ENCODE peak calls at places on chromosomes 4 and X, in seven cellular contexts. One of them, this sample, is unnamed.

GRCh38 chr4:1244978-1245471 is 3.9 kb downstream of the CTBP1 start:
- DNase-seq in stomach: no peak
- DNase-seq in H1: no peak
- DNase-seq in transverse colon: no peak
- DNase-seq in SK-N-SH: no peak
- DNase-seq in sigmoid colon: no peak
- DNase-seq in esophagus muscularis mucosa: no peak
- DNase-seq in this sample: peak

GRCh38 chrX:153400146-153401132 is 711 bp downstream of the PNMA6E start:
- DNase-seq in stomach: peak
- DNase-seq in H1: peak
- DNase-seq in transverse colon: peak
- DNase-seq in SK-N-SH: peak
- DNase-seq in sigmoid colon: no peak
- DNase-seq in esophagus muscularis mucosa: no peak
- DNase-seq in this sample: no peak

GRCh38 chr4:69057620-69058409 is 38.5 kb upstream of the UGT2B7 start:
- DNase-seq in stomach: peak
- DNase-seq in H1: no peak
- DNase-seq in transverse colon: no peak
- DNase-seq in SK-N-SH: no peak
- DNase-seq in sigmoid colon: no peak
- DNase-seq in esophagus muscularis mucosa: no peak
- DNase-seq in this sample: no peak

GRCh38 chr4:163164591-163164990 is 2.1 kb downstream of the NAF1 start:
- DNase-seq in stomach: no peak
- DNase-seq in H1: no peak
- DNase-seq in transverse colon: no peak
- DNase-seq in SK-N-SH: no peak
- DNase-seq in sigmoid colon: no peak
- DNase-seq in esophagus muscularis mucosa: no peak
- DNase-seq in this sample: no peak

GRCh38 chr4:152598454-152598853 is 62.6 kb upstream of the FBXW7 start:
- DNase-seq in stomach: no peak
- DNase-seq in H1: no peak
- DNase-seq in transverse colon: no peak
- DNase-seq in SK-N-SH: no peak
- DNase-seq in sigmoid colon: no peak
- DNase-seq in esophagus muscularis mucosa: no peak
- DNase-seq in this sample: no peak

GRCh38 chrX:135309430-135309923 is at the start of gene ETDC:
- DNase-seq in stomach: no peak
- DNase-seq in H1: no peak
- DNase-seq in transverse colon: no peak
- DNase-seq in SK-N-SH: no peak
- DNase-seq in sigmoid colon: no peak
- DNase-seq in esophagus muscularis mucosa: no peak
- DNase-seq in this sample: no peak

GRCh38 chrX:130413415-130413814 is 11.6 kb downstream of the RBMX2 start:
- DNase-seq in stomach: no peak
- DNase-seq in H1: no peak
- DNase-seq in transverse colon: no peak
- DNase-seq in SK-N-SH: no peak
- DNase-seq in sigmoid colon: no peak
- DNase-seq in esophagus muscularis mucosa: no peak
- DNase-seq in this sample: no peak

GRCh38 chrX:47643926-47644325 is 6.4 kb downstream of the ELK1 start:
- DNase-seq in stomach: no peak
- DNase-seq in H1: no peak
- DNase-seq in transverse colon: no peak
- DNase-seq in SK-N-SH: no peak
- DNase-seq in sigmoid colon: no peak
- DNase-seq in esophagus muscularis mucosa: no peak
- DNase-seq in this sample: no peak

GRCh38 chr4:38503689-38504395 is 160.2 kb upstream of the KLF3 start:
- DNase-seq in stomach: no peak
- DNase-seq in H1: no peak
- DNase-seq in transverse colon: no peak
- DNase-seq in SK-N-SH: no peak
- DNase-seq in sigmoid colon: no peak
- DNase-seq in esophagus muscularis mucosa: no peak
- DNase-seq in this sample: no peak

GRCh38 chr4:83258463-83258862 is 26.1 kb downstream of the COQ2 start:
- DNase-seq in stomach: no peak
- DNase-seq in H1: no peak
- DNase-seq in transverse colon: no peak
- DNase-seq in SK-N-SH: no peak
- DNase-seq in sigmoid colon: no peak
- DNase-seq in esophagus muscularis mucosa: no peak
- DNase-seq in this sample: no peak

GRCh38 chr4:17038510-17039176 is 140.2 kb upstream of the LDB2 start:
- DNase-seq in stomach: no peak
- DNase-seq in H1: no peak
- DNase-seq in transverse colon: no peak
- DNase-seq in SK-N-SH: no peak
- DNase-seq in sigmoid colon: no peak
- DNase-seq in esophagus muscularis mucosa: peak
- DNase-seq in this sample: no peak

GRCh38 chr4:151015458-151016344 is 617 bp upstream of the LRBA start:
- DNase-seq in stomach: peak
- DNase-seq in H1: peak
- DNase-seq in transverse colon: peak
- DNase-seq in SK-N-SH: peak
- DNase-seq in sigmoid colon: peak
- DNase-seq in esophagus muscularis mucosa: no peak
- DNase-seq in this sample: peak
- TF ChIP-seq EP300 in stomach: no peak
- TF ChIP-seq EP300 in H1: no peak
- TF ChIP-seq EP300 in transverse colon: no peak
- TF ChIP-seq EP300 in SK-N-SH: no peak
- TF ChIP-seq EP300 in sigmoid colon: no peak
- TF ChIP-seq EP300 in esophagus muscularis mucosa: no peak
- TF ChIP-seq EP300 in this sample: no peak

GRCh38 chr4:3385719-3386440 is 55.9 kb upstream of the HGFAC start:
- DNase-seq in stomach: no peak
- DNase-seq in H1: no peak
- DNase-seq in transverse colon: no peak
- DNase-seq in SK-N-SH: no peak
- DNase-seq in sigmoid colon: peak
- DNase-seq in esophagus muscularis mucosa: no peak
- DNase-seq in this sample: no peak

GRCh38 chr4:3384391-3384770 is 57.4 kb upstream of the HGFAC start:
- DNase-seq in stomach: no peak
- DNase-seq in H1: peak
- DNase-seq in transverse colon: no peak
- DNase-seq in SK-N-SH: no peak
- DNase-seq in sigmoid colon: no peak
- DNase-seq in esophagus muscularis mucosa: no peak
- DNase-seq in this sample: no peak

GRCh38 chr4:3386486-3386885 is 55.3 kb upstream of the HGFAC start:
- DNase-seq in stomach: no peak
- DNase-seq in H1: peak
- DNase-seq in transverse colon: no peak
- DNase-seq in SK-N-SH: no peak
- DNase-seq in sigmoid colon: peak
- DNase-seq in esophagus muscularis mucosa: no peak
- DNase-seq in this sample: no peak

GRCh38 chr4:3387154-3387942 is 54.4 kb upstream of the HGFAC start:
- DNase-seq in stomach: no peak
- DNase-seq in H1: peak
- DNase-seq in transverse colon: no peak
- DNase-seq in SK-N-SH: no peak
- DNase-seq in sigmoid colon: peak
- DNase-seq in esophagus muscularis mucosa: no peak
- DNase-seq in this sample: no peak

GRCh38 chr4:3384771-3385701 is 56.7 kb upstream of the HGFAC start:
- DNase-seq in stomach: no peak
- DNase-seq in H1: peak
- DNase-seq in transverse colon: peak
- DNase-seq in SK-N-SH: no peak
- DNase-seq in sigmoid colon: peak
- DNase-seq in esophagus muscularis mucosa: no peak
- DNase-seq in this sample: no peak
- TF ChIP-seq POLR2AphosphoS5 in stomach: no peak
- TF ChIP-seq POLR2AphosphoS5 in H1: no peak
- TF ChIP-seq POLR2AphosphoS5 in transverse colon: no peak
- TF ChIP-seq POLR2AphosphoS5 in SK-N-SH: no peak
- TF ChIP-seq POLR2AphosphoS5 in sigmoid colon: peak
- TF ChIP-seq POLR2AphosphoS5 in esophagus muscularis mucosa: peak
- TF ChIP-seq POLR2AphosphoS5 in this sample: no peak

DNA sequence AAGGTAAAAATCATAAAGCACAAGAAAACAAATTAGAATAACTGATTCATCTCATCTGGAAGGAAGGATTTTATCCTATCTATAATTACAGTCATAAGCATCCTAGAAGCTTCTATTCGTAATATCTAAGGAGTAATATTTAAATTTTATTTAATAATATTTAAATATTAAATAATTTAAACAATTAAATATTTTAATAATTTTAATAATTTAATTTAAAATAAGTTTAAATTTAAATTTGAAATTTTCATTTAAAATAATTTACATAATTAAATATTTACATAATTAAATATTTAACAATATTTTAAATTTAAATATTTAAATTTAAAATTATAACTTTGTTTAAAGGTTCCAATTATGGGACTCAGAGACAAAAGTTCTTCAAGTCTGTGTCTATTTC is 127.5 kb upstream of the GK2 start:
- DNase-seq in stomach: no peak
- DNase-seq in H1: no peak
- DNase-seq in transverse colon: no peak
- DNase-seq in SK-N-SH: no peak
- DNase-seq in sigmoid colon: no peak
- DNase-seq in esophagus muscularis mucosa: no peak
- DNase-seq in this sample: no peak
- TF ChIP-seq EP300 in stomach: no peak
- TF ChIP-seq EP300 in H1: no peak
- TF ChIP-seq EP300 in transverse colon: no peak
- TF ChIP-seq EP300 in SK-N-SH: no peak
- TF ChIP-seq EP300 in sigmoid colon: no peak
- TF ChIP-seq EP300 in esophagus muscularis mucosa: no peak
- TF ChIP-seq EP300 in this sample: no peak

GRCh38 chr4:81850701-81851100 is 379.0 kb upstream of the RASGEF1B start:
- DNase-seq in stomach: no peak
- DNase-seq in H1: no peak
- DNase-seq in transverse colon: no peak
- DNase-seq in SK-N-SH: no peak
- DNase-seq in sigmoid colon: no peak
- DNase-seq in esophagus muscularis mucosa: no peak
- DNase-seq in this sample: no peak
- TF ChIP-seq POLR2AphosphoS5 in stomach: no peak
- TF ChIP-seq POLR2AphosphoS5 in H1: no peak
- TF ChIP-seq POLR2AphosphoS5 in transverse colon: no peak
- TF ChIP-seq POLR2AphosphoS5 in SK-N-SH: no peak
- TF ChIP-seq POLR2AphosphoS5 in sigmoid colon: no peak
- TF ChIP-seq POLR2AphosphoS5 in esophagus muscularis mucosa: no peak
- TF ChIP-seq POLR2AphosphoS5 in this sample: no peak

GRCh38 chrX:9851890-9852289 is 65.7 kb downstream of the SHROOM2 start:
- DNase-seq in stomach: no peak
- DNase-seq in H1: no peak
- DNase-seq in transverse colon: no peak
- DNase-seq in SK-N-SH: no peak
- DNase-seq in sigmoid colon: no peak
- DNase-seq in esophagus muscularis mucosa: no peak
- DNase-seq in this sample: no peak
- TF ChIP-seq EP300 in stomach: no peak
- TF ChIP-seq EP300 in H1: no peak
- TF ChIP-seq EP300 in transverse colon: no peak
- TF ChIP-seq EP300 in SK-N-SH: no peak
- TF ChIP-seq EP300 in sigmoid colon: no peak
- TF ChIP-seq EP300 in esophagus muscularis mucosa: no peak
- TF ChIP-seq EP300 in this sample: no peak

GRCh38 chrX:50613846-50614245 is 143.2 kb upstream of the DGKK start:
- DNase-seq in stomach: no peak
- DNase-seq in H1: no peak
- DNase-seq in transverse colon: no peak
- DNase-seq in SK-N-SH: no peak
- DNase-seq in sigmoid colon: no peak
- DNase-seq in esophagus muscularis mucosa: no peak
- DNase-seq in this sample: no peak

GRCh38 chrX:50618788-50619558 is 148.3 kb upstream of the DGKK start:
- DNase-seq in stomach: no peak
- DNase-seq in H1: no peak
- DNase-seq in transverse colon: peak
- DNase-seq in SK-N-SH: no peak
- DNase-seq in sigmoid colon: no peak
- DNase-seq in esophagus muscularis mucosa: no peak
- DNase-seq in this sample: no peak

GRCh38 chrX:50617183-50617582 is 146.6 kb upstream of the DGKK start:
- DNase-seq in stomach: no peak
- DNase-seq in H1: no peak
- DNase-seq in transverse colon: no peak
- DNase-seq in SK-N-SH: no peak
- DNase-seq in sigmoid colon: no peak
- DNase-seq in esophagus muscularis mucosa: no peak
- DNase-seq in this sample: no peak

GRCh38 chrX:50615570-50616158 is 145.0 kb upstream of the DGKK start:
- DNase-seq in stomach: no peak
- DNase-seq in H1: no peak
- DNase-seq in transverse colon: no peak
- DNase-seq in SK-N-SH: peak
- DNase-seq in sigmoid colon: no peak
- DNase-seq in esophagus muscularis mucosa: no peak
- DNase-seq in this sample: no peak

DNA sequence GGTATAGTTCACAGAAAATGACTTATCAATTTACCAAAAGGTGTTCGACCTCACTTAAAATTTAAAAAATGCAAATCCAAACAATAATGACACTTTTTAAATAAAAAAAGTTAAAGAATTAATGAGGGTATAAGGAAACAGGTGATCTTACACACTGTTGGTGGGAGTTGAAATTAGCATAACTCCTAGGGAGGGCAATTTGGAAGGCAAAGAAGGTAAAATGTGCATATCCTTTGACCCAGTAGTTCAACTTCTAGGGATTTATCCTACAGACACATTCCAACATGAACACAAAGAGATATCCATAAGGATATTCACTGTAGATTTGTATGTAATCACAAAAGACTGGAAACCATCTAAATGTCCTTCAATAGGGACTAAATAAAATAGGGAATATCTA is 143.8 kb upstream of the DGKK start:
- DNase-seq in stomach: no peak
- DNase-seq in H1: no peak
- DNase-seq in transverse colon: no peak
- DNase-seq in SK-N-SH: no peak
- DNase-seq in sigmoid colon: no peak
- DNase-seq in esophagus muscularis mucosa: no peak
- DNase-seq in this sample: no peak
- TF ChIP-seq POLR2AphosphoS5 in stomach: no peak
- TF ChIP-seq POLR2AphosphoS5 in H1: no peak
- TF ChIP-seq POLR2AphosphoS5 in transverse colon: no peak
- TF ChIP-seq POLR2AphosphoS5 in SK-N-SH: no peak
- TF ChIP-seq POLR2AphosphoS5 in sigmoid colon: no peak
- TF ChIP-seq POLR2AphosphoS5 in esophagus muscularis mucosa: no peak
- TF ChIP-seq POLR2AphosphoS5 in this sample: no peak

GRCh38 chr4:123555500-123556273 is 159.1 kb downstream of the SPRY1 start:
- DNase-seq in stomach: peak
- DNase-seq in H1: no peak
- DNase-seq in transverse colon: peak
- DNase-seq in SK-N-SH: no peak
- DNase-seq in sigmoid colon: peak
- DNase-seq in esophagus muscularis mucosa: no peak
- DNase-seq in this sample: peak
- TF ChIP-seq EP300 in stomach: no peak
- TF ChIP-seq EP300 in H1: no peak
- TF ChIP-seq EP300 in transverse colon: no peak
- TF ChIP-seq EP300 in SK-N-SH: no peak
- TF ChIP-seq EP300 in sigmoid colon: no peak
- TF ChIP-seq EP300 in esophagus muscularis mucosa: no peak
- TF ChIP-seq EP300 in this sample: no peak

GRCh38 chrX:2933125-2933900 is 4.2 kb upstream of the ARSD start:
- DNase-seq in stomach: no peak
- DNase-seq in H1: no peak
- DNase-seq in transverse colon: peak
- DNase-seq in SK-N-SH: no peak
- DNase-seq in sigmoid colon: no peak
- DNase-seq in esophagus muscularis mucosa: no peak
- DNase-seq in this sample: no peak
- TF ChIP-seq POLR2AphosphoS5 in stomach: no peak
- TF ChIP-seq POLR2AphosphoS5 in H1: no peak
- TF ChIP-seq POLR2AphosphoS5 in transverse colon: no peak
- TF ChIP-seq POLR2AphosphoS5 in SK-N-SH: no peak
- TF ChIP-seq POLR2AphosphoS5 in sigmoid colon: no peak
- TF ChIP-seq POLR2AphosphoS5 in esophagus muscularis mucosa: no peak
- TF ChIP-seq POLR2AphosphoS5 in this sample: no peak

This sample was measured in suprapubic skin.